ENCODE peak calls at places on chromosomes 1 and 21, in ten cellular contexts. U is upper lobe of right lung; B is spleen; N is heart right ventricle; D is GM23338; G is tibial artery; L is suprapubic skin; H is fibroblast of lung; Y is tibial nerve; C is CD4-positive, alpha-beta T cell. F is an unnamed sample.

GRCh38 chr21:26077523-26077922 is 93.0 kb downstream of the APP start:
- DNase-seq in N (no peak), Y (no peak), L (no peak), U (no peak), C (no peak), G (no peak), D (no peak), H (peak), B (no peak), F (no peak)

GRCh38 chr21:33035147-33035546 is 9.4 kb downstream of the OLIG2 start:
- DNase-seq in C (no peak), U (no peak), G (no peak), N (no peak), L (no peak), B (no peak), Y (no peak), H (no peak), D (no peak), F (no peak)

GRCh38 chr1:59696421-59697115 is 118.2 kb upstream of the HOOK1 start:
- DNase-seq in C (no peak), D (no peak), B (no peak), N (no peak), G (no peak), Y (no peak), U (no peak), H (no peak), L (no peak), F (no peak)

GRCh38 chr1:226912587-226913176 is 27.4 kb upstream of the COQ8A start:
- DNase-seq in N (peak), L (no peak), H (peak), D (peak), B (peak), Y (no peak), U (peak), C (peak), G (no peak), F (peak)

GRCh38 chr1:217534566-217534965 is 96.3 kb downstream of the GPATCH2 start:
- DNase-seq in N (no peak), L (no peak), Y (no peak), C (no peak), B (no peak), H (peak), G (no peak), D (no peak), U (no peak), F (no peak)

GRCh38 chr1:6859415-6860343 is 74.4 kb downstream of the CAMTA1 start:
- DNase-seq in H (peak), D (no peak), G (no peak), C (no peak), N (no peak), L (no peak), Y (no peak), B (no peak), U (no peak), F (no peak)

GRCh38 chr1:22503721-22504410 is 52.2 kb downstream of the ZBTB40 start:
- DNase-seq in D (no peak), H (peak), B (no peak), U (no peak), G (no peak), L (no peak), C (no peak), Y (no peak), N (no peak), F (no peak)

GRCh38 chr1:65056234-65056633 is 89.9 kb upstream of the JAK1 start:
- DNase-seq in G (no peak), B (no peak), Y (no peak), N (no peak), D (no peak), L (no peak), H (no peak), U (no peak), C (no peak), F (no peak)

GRCh38 chr1:153945131-153945794 is 1.3 kb downstream of the DENND4B start:
- DNase-seq in C (peak), H (peak), L (no peak), D (peak), N (peak), B (peak), Y (no peak), U (peak), G (peak), F (no peak)

GRCh38 chr1:232457607-232458006 is 172.3 kb downstream of the SIPA1L2 start:
- DNase-seq in L (no peak), U (no peak), H (no peak), C (no peak), Y (no peak), D (no peak), B (no peak), G (no peak), N (no peak), F (no peak)

GRCh38 chr1:7745783-7746182 is 25.3 kb upstream of the VAMP3 start:
- DNase-seq in Y (no peak), G (no peak), N (no peak), U (no peak), D (no peak), C (no peak), L (no peak), B (no peak), H (no peak), F (no peak)

GRCh38 chr1:1089731-1090423 is 15.8 kb upstream of the RNF223 start:
- DNase-seq in D (no peak), U (peak), G (peak), C (no peak), B (peak), H (no peak), L (no peak), N (no peak), Y (no peak), F (peak)

GRCh38 chr21:30695956-30696355 is 22.6 kb downstream of the KRTAP21-3 start:
- DNase-seq in H (no peak), Y (no peak), L (no peak), U (no peak), B (no peak), G (no peak), D (no peak), N (no peak), C (no peak), F (no peak)

GRCh38 chr1:156689035-156689959 is 12.1 kb upstream of the NES start:
- DNase-seq in L (no peak), H (peak), C (peak), N (peak), D (peak), G (peak), U (peak), Y (peak), B (peak), F (no peak)

GRCh38 chr1:76229279-76229977 is 154.9 kb downstream of the ST6GALNAC3 start:
- DNase-seq in H (no peak), Y (no peak), C (no peak), D (peak), N (no peak), U (no peak), G (no peak), B (no peak), L (no peak), F (no peak)

GRCh38 chr1:175788586-175789252 is 45.3 kb upstream of the TNR start:
- DNase-seq in U (no peak), B (no peak), G (no peak), L (no peak), N (no peak), Y (no peak), D (no peak), H (no peak), C (no peak), F (no peak)

GRCh38 chr1:112614460-112615065 is 4.4 kb downstream of the ST7L start:
- DNase-seq in N (no peak), H (peak), B (no peak), Y (no peak), D (peak), L (no peak), C (no peak), G (no peak), U (no peak), F (no peak)

GRCh38 chr1:111346089-111346885 is 55.6 kb downstream of the CHIA start:
- DNase-seq in H (peak), G (peak), D (peak), C (peak), Y (peak), N (peak), L (peak), B (peak), U (peak), F (peak)

GRCh38 chr1:149936992-149937705 is 470 bp upstream of the MTMR11 start:
- DNase-seq in L (no peak), N (no peak), D (peak), G (no peak), C (no peak), H (peak), Y (no peak), B (no peak), U (no peak), F (no peak)

GRCh38 chr21:39630191-39630591 is 17.5 kb downstream of the B3GALT5 start:
- DNase-seq in H (peak), U (no peak), G (no peak), L (no peak), C (no peak), N (no peak), B (no peak), Y (no peak), D (no peak), F (no peak)

GRCh38 chr1:116680752-116681151 is 13.2 kb upstream of the IGSF3 start:
- DNase-seq in D (no peak), B (no peak), U (no peak), N (no peak), G (no peak), Y (no peak), L (no peak), H (no peak), C (no peak), F (no peak)

GRCh38 chr1:23100074-23100748 is 68.4 kb downstream of the LUZP1 start:
- DNase-seq in G (peak), D (peak), N (no peak), L (no peak), U (no peak), Y (no peak), B (no peak), H (peak), C (peak), F (no peak)

GRCh38 chr1:201013991-201014815 is 9.3 kb downstream of the KIF21B start:
- DNase-seq in C (no peak), N (no peak), U (no peak), G (no peak), Y (no peak), H (no peak), D (peak), B (peak), L (no peak), F (no peak)

GRCh38 chr1:190949932-190950331 is 472.3 kb upstream of the BRINP3 start:
- DNase-seq in L (no peak), C (no peak), D (no peak), N (no peak), H (peak), B (no peak), Y (no peak), G (no peak), U (no peak), F (no peak)

GRCh38 chr1:36330940-36331339 is 7.5 kb upstream of the EVA1B start:
- DNase-seq in B (no peak), U (no peak), N (no peak), G (no peak), C (no peak), D (no peak), L (no peak), Y (no peak), H (no peak), F (no peak)

GRCh38 chr1:25766721-25767436 is 33.1 kb upstream of the SELENON start:
- DNase-seq in C (no peak), D (no peak), N (peak), H (no peak), L (no peak), U (no peak), G (no peak), B (no peak), Y (no peak), F (no peak)

DNA sequence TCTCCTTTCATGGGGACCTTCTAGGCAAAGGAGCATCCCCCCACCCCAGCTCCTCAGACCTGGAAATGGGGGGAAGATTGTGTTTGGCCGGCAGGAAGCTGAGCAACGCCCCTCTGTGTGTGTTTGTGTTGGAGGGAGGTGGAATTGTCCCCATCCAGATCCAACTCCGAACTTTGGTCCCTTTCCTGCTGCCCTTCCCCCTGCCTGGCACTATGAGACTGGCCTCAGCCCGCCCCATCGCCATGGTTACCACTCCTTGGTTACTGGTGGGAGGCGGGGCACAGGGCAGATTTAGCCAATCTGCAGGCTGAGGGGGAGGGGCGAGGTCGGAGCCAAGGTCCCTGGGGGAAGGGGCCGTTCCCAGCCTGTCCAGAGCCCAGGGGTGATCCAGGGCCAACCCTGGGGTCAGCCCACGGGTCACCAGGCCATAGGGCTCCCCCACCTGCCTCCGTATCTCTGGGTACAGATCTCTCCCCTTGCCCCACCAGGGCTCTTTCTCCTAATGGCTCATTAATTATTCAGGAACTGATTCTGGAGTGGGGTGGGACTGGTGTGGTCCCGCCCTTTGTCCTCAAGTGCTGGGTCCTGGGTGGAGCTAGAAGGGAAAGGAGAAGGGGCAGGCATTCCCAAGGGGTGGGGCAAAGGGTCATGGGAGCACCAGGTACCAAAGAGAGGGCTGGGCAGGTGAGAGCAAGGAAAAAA is 15.2 kb downstream of the PTPRF start:
- DNase-seq in C (no peak), G (peak), H (peak), N (peak), L (no peak), B (no peak), Y (peak), D (peak), U (peak), F (peak)
- H3K27ac ChIP-seq in C (no peak), G (peak), H (no peak), N (no peak), L (peak), B (no peak), Y (no peak), D (peak), U (peak), F (peak)

DNA sequence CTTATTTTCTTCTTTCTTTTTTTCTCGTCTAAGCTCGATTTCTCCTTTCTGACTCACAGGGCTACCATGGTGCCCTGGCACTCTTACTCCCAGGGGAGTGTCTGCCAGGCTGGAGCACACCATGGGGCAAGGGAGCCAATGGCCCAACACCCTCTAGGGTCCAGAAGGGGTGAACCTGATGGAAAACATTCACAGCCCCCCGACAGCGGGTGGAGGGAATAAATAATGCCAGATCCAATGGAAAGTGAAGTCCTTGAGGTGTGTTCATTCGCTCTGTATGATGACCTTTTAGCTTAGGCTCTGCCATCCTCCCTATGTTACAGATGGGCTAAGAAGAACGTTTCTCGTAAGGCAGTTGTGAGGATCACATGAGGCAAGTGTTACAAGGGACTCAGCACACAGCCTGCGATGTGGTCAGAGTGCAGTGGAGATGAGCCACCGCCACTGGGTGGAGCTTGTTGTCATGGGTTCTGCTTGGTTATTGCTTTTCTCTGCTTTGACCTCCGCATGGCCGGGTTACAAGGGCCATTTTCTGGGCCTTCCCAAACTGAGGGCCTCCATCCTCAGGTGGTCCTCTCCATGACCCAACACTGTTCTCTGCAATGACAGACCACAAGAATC is 3.5 kb upstream of the FCMR start:
- DNase-seq in D (peak), Y (no peak), L (no peak), H (no peak), C (no peak), G (peak), N (peak), U (peak), B (peak), F (no peak)
- TF ChIP-seq CTCF in D (peak), Y (no peak), L (no peak), H (no peak), C (no peak), G (no peak), N (no peak), U (no peak), B (no peak), F (no peak)

DNA sequence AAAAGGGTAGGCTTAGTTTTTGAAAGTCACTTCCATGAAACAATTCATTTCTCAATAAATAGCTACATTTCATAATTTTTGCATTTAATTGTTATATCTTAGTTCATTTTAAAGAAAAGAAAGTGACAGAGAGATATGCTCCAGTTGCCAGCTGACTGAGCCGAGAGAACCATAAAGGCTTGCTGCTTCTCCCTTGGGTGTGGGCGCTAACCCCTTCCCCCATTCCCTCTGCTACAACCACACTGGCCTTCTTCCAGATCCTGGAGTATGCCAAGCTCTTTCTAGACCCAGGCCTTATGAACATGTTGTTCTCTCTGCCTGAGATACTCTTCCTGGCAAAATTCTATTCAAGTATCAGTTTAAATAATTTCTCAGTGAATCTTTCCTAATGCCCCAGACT is 12.3 kb downstream of the SORT1 start:
- DNase-seq in N (peak), L (no peak), Y (no peak), C (no peak), U (no peak), H (peak), D (no peak), B (no peak), G (peak), F (peak)
- H3K27ac ChIP-seq in N (peak), L (peak), Y (peak), C (no peak), U (peak), H (no peak), D (no peak), B (no peak), G (peak), F (peak)

DNA sequence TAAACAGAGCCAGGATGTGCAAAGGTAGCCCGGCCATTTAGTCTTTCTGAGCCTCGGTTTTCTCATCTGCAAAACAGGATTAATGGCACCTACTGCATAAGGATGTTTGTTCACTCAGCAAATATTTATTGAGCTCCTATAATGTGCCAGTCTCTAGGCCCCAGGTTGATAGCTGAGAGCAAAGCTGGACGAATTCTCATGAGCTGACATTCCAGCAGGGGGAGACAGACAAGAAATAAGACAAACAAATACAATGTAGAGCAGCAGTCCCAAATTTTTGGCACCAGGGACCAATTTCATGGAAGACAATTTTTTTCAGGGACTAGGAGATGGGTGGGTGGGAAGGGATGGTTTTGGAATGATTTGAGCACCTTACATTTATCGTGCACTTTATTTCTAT is 74.3 kb upstream of the PAX7 start:
- DNase-seq in H (peak), G (no peak), Y (no peak), L (no peak), B (no peak), D (peak), N (no peak), C (no peak), U (no peak), F (no peak)
- TF ChIP-seq CTCF in H (peak), G (no peak), Y (no peak), L (peak), B (no peak), D (peak), N (no peak), C (no peak), U (peak), F (no peak)